ENCODE peak calls at places on chromosomes 1 and 21, in four cellular contexts. Q is left ventricle myocardium inferior; E is activated CD8-positive, alpha-beta T cell treated with anti-CD3 and anti-CD28 coated beads for 36 hours; N is A549. S is an unnamed sample.

GRCh38 chr1:35929730-35930592 is 944 bp upstream of the AGO3 start:
- DNase-seq in Q (peak; percentile 53), E (peak; percentile 59), N (peak; percentile 16), S (peak; percentile 25)

GRCh38 chr1:55352080-55352800 is 137.1 kb upstream of the USP24 start:
- DNase-seq in Q (peak; percentile 56), E (no peak), N (no peak), S (no peak)

GRCh38 chr1:201028473-201028889 is 5.0 kb upstream of the KIF21B start:
- DNase-seq in Q (no peak), E (no peak), N (no peak), S (no peak)

GRCh38 chr1:66464802-66465201 is 69.2 kb upstream of the SGIP1 start:
- DNase-seq in Q (no peak), E (no peak), N (no peak), S (no peak)

GRCh38 chr1:108865316-108865910 is 8.5 kb upstream of the AKNAD1 start:
- DNase-seq in Q (no peak), E (no peak), N (no peak), S (no peak)

GRCh38 chr21:33975548-33976081 is 60.0 kb upstream of the ATP5PO start:
- DNase-seq in Q (no peak), E (peak; percentile 87), N (no peak), S (peak; percentile 79)

GRCh38 chr1:6234502-6235295 is 1.1 kb downstream of the ICMT start:
- DNase-seq in Q (no peak), E (no peak), N (no peak), S (no peak)

GRCh38 chr1:216047821-216048220 is 375.4 kb downstream of the USH2A start:
- DNase-seq in Q (no peak), E (no peak), N (no peak), S (no peak)

GRCh38 chr1:181479137-181479745 is 4.1 kb upstream of the CACNA1E start:
- DNase-seq in Q (no peak), E (peak; percentile 38), N (peak; percentile 67), S (peak; percentile 78)

GRCh38 chr1:45359882-45360513 is 19.8 kb upstream of the MUTYH start:
- DNase-seq in Q (peak; percentile 48), E (peak; percentile 80), N (no peak), S (no peak)

GRCh38 chr1:60972841-60973364 is 109.5 kb upstream of the NFIA start:
- DNase-seq in Q (no peak), E (no peak), N (no peak), S (no peak)

GRCh38 chr1:3651011-3651938 is 1.0 kb upstream of the TP73 start:
- DNase-seq in Q (no peak), E (no peak), N (no peak), S (no peak)

GRCh38 chr1:55472784-55473183 is 257.6 kb upstream of the USP24 start:
- DNase-seq in Q (no peak), E (no peak), N (peak; percentile 13), S (no peak)

GRCh38 chr1:236251587-236251986 is 30.2 kb downstream of the ERO1B start:
- DNase-seq in Q (no peak), E (no peak), N (no peak), S (no peak)

GRCh38 chr1:44670751-44671640 is 3.3 kb downstream of the TMEM53 start:
- DNase-seq in Q (no peak), E (no peak), N (no peak), S (no peak)

GRCh38 chr1:17561561-17561985 is 22.1 kb downstream of the ARHGEF10L start:
- DNase-seq in Q (peak; percentile 37), E (no peak), N (no peak), S (no peak)

GRCh38 chr1:184610872-184611614 is 143.6 kb downstream of the EDEM3 start:
- DNase-seq in Q (peak; percentile 38), E (no peak), N (no peak), S (no peak)

GRCh38 chr1:227950735-227951224 is 3.0 kb upstream of the WNT9A start:
- DNase-seq in Q (no peak), E (no peak), N (no peak), S (no peak)

GRCh38 chr1:2238361-2239055 is 10.4 kb downstream of the SKI start:
- DNase-seq in Q (no peak), E (no peak), N (no peak), S (no peak)

GRCh38 chr1:173405758-173406344 is 71.3 kb upstream of the PRDX6 start:
- DNase-seq in Q (no peak), E (peak; percentile 32), N (no peak), S (no peak)

GRCh38 chr21:46122241-46122671 is 24.3 kb downstream of the COL6A2 start:
- DNase-seq in Q (peak; percentile 14), E (no peak), N (peak; percentile 18), S (no peak)

GRCh38 chr1:233097546-233098254 is 147.3 kb downstream of the NTPCR start:
- DNase-seq in Q (no peak), E (no peak), N (no peak), S (no peak)

GRCh38 chr1:206102292-206102936 is 14.8 kb downstream of the AVPR1B start:
- DNase-seq in Q (no peak), E (no peak), N (no peak), S (no peak)

GRCh38 chr1:188888387-188888786 is 1589.3 kb downstream of the BRINP3 start:
- DNase-seq in Q (no peak), E (no peak), N (no peak), S (no peak)

GRCh38 chr1:101295212-101295611 is 58.4 kb downstream of the S1PR1 start:
- DNase-seq in Q (no peak), E (no peak), N (no peak), S (no peak)

GRCh38 chr1:58927026-58927721 is 143.3 kb upstream of the JUN start:
- DNase-seq in Q (no peak), E (no peak), N (no peak), S (no peak)

GRCh38 chr1:39892611-39893595 is 8.8 kb downstream of the MYCL start:
- DNase-seq in Q (no peak), E (no peak), N (peak; percentile 22), S (no peak)

GRCh38 chr1:214901718-214902117 is 180.8 kb upstream of the KCNK2 start:
- DNase-seq in Q (no peak), E (no peak), N (no peak), S (no peak)

GRCh38 chr21:31107871-31108270 is 69.6 kb upstream of the KRTAP19-8 start:
- DNase-seq in Q (no peak), E (no peak), N (no peak), S (no peak)

GRCh38 chr21:31107151-31107785 is 69.0 kb upstream of the KRTAP19-8 start:
- DNase-seq in Q (no peak), E (no peak), N (no peak), S (no peak)

GRCh38 chr21:31110430-31110829 is 72.2 kb upstream of the KRTAP19-8 start:
- DNase-seq in Q (no peak), E (no peak), N (no peak), S (no peak)

GRCh38 chr21:31111093-31111492 is 72.8 kb upstream of the KRTAP19-8 start:
- DNase-seq in Q (no peak), E (no peak), N (no peak), S (no peak)

GRCh38 chr21:31108969-31109368 is 70.7 kb upstream of the KRTAP19-8 start:
- DNase-seq in Q (no peak), E (no peak), N (no peak), S (no peak)
- TF ChIP-seq CTCF in Q (peak; percentile 14), E (peak; percentile 42), N (no peak), S (peak; percentile 34)

GRCh38 chr1:31159869-31160611 is 79.6 kb downstream of the NKAIN1 start:
- DNase-seq in Q (no peak), E (no peak), N (no peak), S (no peak)

GRCh38 chr1:31163866-31164265 is 75.8 kb downstream of the NKAIN1 start:
- DNase-seq in Q (no peak), E (no peak), N (no peak), S (no peak)

GRCh38 chr1:31159323-31159722 is 80.4 kb downstream of the NKAIN1 start:
- DNase-seq in Q (no peak), E (no peak), N (no peak), S (no peak)

GRCh38 chr1:31164291-31164690 is 75.4 kb downstream of the NKAIN1 start:
- DNase-seq in Q (no peak), E (no peak), N (no peak), S (no peak)

DNA sequence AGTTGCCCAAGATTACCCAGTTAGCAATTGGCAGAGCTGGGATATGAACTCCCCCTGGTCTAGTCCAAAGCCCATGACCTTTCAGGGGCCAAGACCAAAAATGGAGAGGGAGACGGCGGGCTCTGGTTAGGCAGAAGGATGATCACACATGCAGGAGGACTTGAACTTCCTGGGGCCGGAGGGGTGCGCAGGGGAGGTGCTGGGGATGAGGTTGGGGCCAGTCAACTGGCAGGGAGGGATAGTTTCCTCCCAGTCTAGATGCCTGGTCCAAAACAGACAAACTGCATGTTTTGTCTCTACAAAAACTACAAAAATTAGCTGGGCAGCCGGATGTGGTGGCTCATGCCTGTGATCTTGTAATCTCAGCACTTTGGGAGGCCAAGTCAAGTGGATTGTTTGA is 78.1 kb downstream of the NKAIN1 start:
- DNase-seq in Q (no peak), E (no peak), N (no peak), S (no peak)
- TF ChIP-seq CTCF in Q (no peak), E (no peak), N (no peak), S (no peak)

GRCh38 chr1:152878042-152878441 is at the start of gene SMCP:
- DNase-seq in Q (no peak), E (peak; percentile 58), N (no peak), S (no peak)
- TF ChIP-seq CTCF in Q (no peak), E (peak; percentile 41), N (no peak), S (peak; percentile 4)

GRCh38 chr1:224329842-224330753 is at the start of gene NVL:
- DNase-seq in Q (peak; percentile 81), E (peak; percentile 85), N (peak; percentile 91), S (peak; percentile 87)
- TF ChIP-seq CTCF in Q (peak; percentile 7), E (no peak), N (no peak), S (no peak)

GRCh38 chr1:204128964-204129896 is 22.6 kb downstream of the ETNK2 start:
- DNase-seq in Q (peak; percentile 67), E (peak; percentile 64), N (peak; percentile 94), S (peak; percentile 91)
- TF ChIP-seq CTCF in Q (peak; percentile 95), E (peak; percentile 95), N (peak; percentile 90), S (peak; percentile 94)

GRCh38 chr1:48937732-48938131 is 161.0 kb upstream of the BEND5 start:
- DNase-seq in Q (no peak), E (no peak), N (no peak), S (no peak)
- TF ChIP-seq CTCF in Q (no peak), E (no peak), N (no peak), S (no peak)

S was measured in GM10248.